ENCODE peak calls at places on chromosomes 7 and 10, in four cellular contexts. F, M, R and B are unnamed samples.

GRCh38 chr7:5420108-5420840 is 3.4 kb downstream of the TNRC18 start:
- DNase-seq in F (peak; percentile 41), M (no peak), R (no peak), B (peak; percentile 48)

GRCh38 chr10:5047912-5048628 is 44.4 kb upstream of the AKR1C2 start:
- DNase-seq in F (no peak), M (no peak), R (no peak), B (no peak)

GRCh38 chr7:84949067-84949466 is 237.8 kb downstream of the SEMA3D start:
- DNase-seq in F (no peak), M (no peak), R (no peak), B (no peak)

GRCh38 chr7:2545746-2546425 is 9.4 kb downstream of the BRAT1 start:
- DNase-seq in F (no peak), M (no peak), R (no peak), B (no peak)

GRCh38 chr10:75405201-75406143 is 3.9 kb upstream of the ZNF503 start:
- DNase-seq in F (peak; percentile 78), M (peak; percentile 4), R (peak; percentile 77), B (peak; percentile 42)

GRCh38 chr7:111486472-111487142 is 75.7 kb downstream of the IMMP2L start:
- DNase-seq in F (peak; percentile 60), M (peak; percentile 21), R (peak; percentile 65), B (peak; percentile 68)

GRCh38 chr10:6669269-6669859 is 89.3 kb upstream of the PRKCQ start:
- DNase-seq in F (peak; percentile 41), M (no peak), R (peak; percentile 63), B (peak; percentile 85)

GRCh38 chr7:29623976-29624375 is 60.3 kb downstream of the PRR15 start:
- DNase-seq in F (no peak), M (no peak), R (no peak), B (peak; percentile 69)

GRCh38 chr10:110643670-110644597 is at the start of gene RBM20:
- DNase-seq in F (peak; percentile 82), M (no peak), R (peak; percentile 54), B (no peak)

GRCh38 chr10:106504536-106504935 is 660.0 kb downstream of the SORCS1 start:
- DNase-seq in F (no peak), M (no peak), R (no peak), B (no peak)

GRCh38 chr7:29883462-29884398 is 77.4 kb downstream of the WIPF3 start:
- DNase-seq in F (peak; percentile 78), M (no peak), R (peak; percentile 21), B (no peak)

GRCh38 chr7:93044147-93044810 is 73.5 kb downstream of the SAMD9 start:
- DNase-seq in F (peak; percentile 77), M (no peak), R (no peak), B (no peak)

GRCh38 chr10:43461950-43462349 is 25.0 kb downstream of the ZNF487 start:
- DNase-seq in F (peak; percentile 86), M (peak; percentile 86), R (peak; percentile 92), B (peak; percentile 57)

GRCh38 chr7:21076579-21076978 is 289.9 kb upstream of the SP8 start:
- DNase-seq in F (no peak), M (peak; percentile 23), R (no peak), B (no peak)

GRCh38 chr10:80323298-80323697 is 33.3 kb downstream of the DYDC1 start:
- DNase-seq in F (no peak), M (no peak), R (no peak), B (no peak)

GRCh38 chr10:103528551-103528950 is 35.0 kb downstream of the NEURL1 start:
- DNase-seq in F (no peak), M (no peak), R (no peak), B (no peak)

GRCh38 chr7:25091757-25092156 is 33.3 kb downstream of the CYCS start:
- DNase-seq in F (no peak), M (no peak), R (no peak), B (no peak)

GRCh38 chr10:89118091-89118490 is 89.0 kb downstream of the CH25H start:
- DNase-seq in F (no peak), M (no peak), R (no peak), B (no peak)

GRCh38 chr10:90621577-90621976 is 236.3 kb downstream of the HTR7 start:
- DNase-seq in F (peak; percentile 61), M (no peak), R (peak; percentile 43), B (peak; percentile 24)

GRCh38 chr7:100583132-100584045 is 2.5 kb downstream of the LRCH4 start:
- DNase-seq in F (no peak), M (no peak), R (peak; percentile 77), B (no peak)

GRCh38 chr10:59227136-59227673 is 50.8 kb downstream of the PHYHIPL start:
- DNase-seq in F (peak; percentile 13), M (no peak), R (no peak), B (no peak)

GRCh38 chr7:143320620-143321019 is 4.7 kb downstream of the CLCN1 start:
- DNase-seq in F (no peak), M (no peak), R (no peak), B (no peak)

GRCh38 chr10:104273899-104274575 is 5.1 kb downstream of the GSTO2 start:
- DNase-seq in F (no peak), M (no peak), R (no peak), B (no peak)

GRCh38 chr10:86803156-86803555 is 46.7 kb downstream of the BMPR1A start:
- DNase-seq in F (no peak), M (no peak), R (no peak), B (no peak)

GRCh38 chr7:19852192-19852591 is 78.8 kb upstream of the TMEM196 start:
- DNase-seq in F (no peak), M (no peak), R (peak; percentile 11), B (no peak)

GRCh38 chr7:54354436-54354835 is 187.7 kb upstream of the VSTM2A start:
- DNase-seq in F (no peak), M (no peak), R (no peak), B (no peak)

GRCh38 chr7:140526214-140526613 is 46.9 kb upstream of the MKRN1 start:
- DNase-seq in F (no peak), M (no peak), R (no peak), B (no peak)

GRCh38 chr7:137335814-137336213 is 7.7 kb downstream of the PTN start:
- DNase-seq in F (no peak), M (no peak), R (no peak), B (no peak)

GRCh38 chr10:8049874-8050560 is 4.5 kb upstream of the GATA3 start:
- DNase-seq in F (peak; percentile 79), M (no peak), R (peak; percentile 30), B (no peak)

GRCh38 chr10:97827778-97828291 is 21.8 kb upstream of the GOLGA7B start:
- DNase-seq in F (no peak), M (no peak), R (no peak), B (no peak)

GRCh38 chr7:36623247-36623646 is 101.0 kb downstream of the AOAH start:
- DNase-seq in F (no peak), M (no peak), R (no peak), B (no peak)

GRCh38 chr10:79241629-79241989 is 105.7 kb upstream of the PPIF start:
- DNase-seq in F (no peak), M (no peak), R (no peak), B (no peak)

GRCh38 chr10:22253578-22253882 is 35.7 kb upstream of the EBLN1 start:
- DNase-seq in F (peak; percentile 72), M (peak; percentile 10), R (no peak), B (no peak)

GRCh38 chr7:101589052-101589451 is 40.0 kb downstream of the MYL10 start:
- DNase-seq in F (no peak), M (no peak), R (no peak), B (no peak)

GRCh38 chr7:30327813-30328212 is 43.4 kb downstream of the ZNRF2 start:
- DNase-seq in F (no peak), M (no peak), R (no peak), B (no peak)